ENCODE peak calls at places on chromosomes 6 and 20, in four cellular contexts. One of them, this sample, is unnamed.

GRCh38 chr20:25160457-25160856 is 35.1 kb upstream of the ENTPD6 start:
- DNase-seq in M059J: no peak
- DNase-seq in H4: no peak
- DNase-seq in stimulated activated CD8-positive, alpha-beta memory T cell treated with anti-CD3 and anti-CD28 coated beads, Interleukin-4, amount 100 ng/mL, for 24 hours: no peak
- DNase-seq in this sample: no peak

GRCh38 chr6:167350731-167351655 is 26.1 kb downstream of the TTLL2 start:
- DNase-seq in M059J: peak; percentile 18
- DNase-seq in stimulated activated CD8-positive, alpha-beta memory T cell treated with anti-CD3 and anti-CD28 coated beads, Interleukin-4, amount 100 ng/mL, for 24 hours: peak; percentile 79
- DNase-seq in H4: peak; percentile 39
- DNase-seq in this sample: peak; percentile 40

GRCh38 chr20:23631981-23632710 is 5.6 kb downstream of the CST3 start:
- DNase-seq in stimulated activated CD8-positive, alpha-beta memory T cell treated with anti-CD3 and anti-CD28 coated beads, Interleukin-4, amount 100 ng/mL, for 24 hours: no peak
- DNase-seq in H4: no peak
- DNase-seq in M059J: no peak
- DNase-seq in this sample: no peak

GRCh38 chr20:17298169-17298568 is 71.3 kb downstream of the PCSK2 start:
- DNase-seq in M059J: peak; percentile 47
- DNase-seq in H4: no peak
- DNase-seq in stimulated activated CD8-positive, alpha-beta memory T cell treated with anti-CD3 and anti-CD28 coated beads, Interleukin-4, amount 100 ng/mL, for 24 hours: no peak
- DNase-seq in this sample: no peak

GRCh38 chr6:45637611-45638257 is 260.0 kb upstream of the SUPT3H start:
- DNase-seq in stimulated activated CD8-positive, alpha-beta memory T cell treated with anti-CD3 and anti-CD28 coated beads, Interleukin-4, amount 100 ng/mL, for 24 hours: no peak
- DNase-seq in M059J: peak; percentile 52
- DNase-seq in H4: no peak
- DNase-seq in this sample: no peak

GRCh38 chr6:33840064-33840926 is 36.5 kb upstream of the MLN start:
- DNase-seq in H4: peak; percentile 97
- DNase-seq in stimulated activated CD8-positive, alpha-beta memory T cell treated with anti-CD3 and anti-CD28 coated beads, Interleukin-4, amount 100 ng/mL, for 24 hours: no peak
- DNase-seq in M059J: peak; percentile 100
- DNase-seq in this sample: peak; percentile 100

GRCh38 chr6:168228676-168229367 is 90.8 kb downstream of the DACT2 start:
- DNase-seq in H4: no peak
- DNase-seq in stimulated activated CD8-positive, alpha-beta memory T cell treated with anti-CD3 and anti-CD28 coated beads, Interleukin-4, amount 100 ng/mL, for 24 hours: no peak
- DNase-seq in M059J: no peak
- DNase-seq in this sample: no peak

GRCh38 chr6:38209291-38209865 is 389.9 kb downstream of the ZFAND3 start:
- DNase-seq in H4: no peak
- DNase-seq in stimulated activated CD8-positive, alpha-beta memory T cell treated with anti-CD3 and anti-CD28 coated beads, Interleukin-4, amount 100 ng/mL, for 24 hours: no peak
- DNase-seq in M059J: peak; percentile 28
- DNase-seq in this sample: no peak

GRCh38 chr20:33072362-33072761 is 7.1 kb upstream of the BPIFB4 start:
- DNase-seq in stimulated activated CD8-positive, alpha-beta memory T cell treated with anti-CD3 and anti-CD28 coated beads, Interleukin-4, amount 100 ng/mL, for 24 hours: no peak
- DNase-seq in M059J: no peak
- DNase-seq in H4: no peak
- DNase-seq in this sample: no peak

GRCh38 chr20:46914789-46915359 is 20.2 kb downstream of the EYA2 start:
- DNase-seq in stimulated activated CD8-positive, alpha-beta memory T cell treated with anti-CD3 and anti-CD28 coated beads, Interleukin-4, amount 100 ng/mL, for 24 hours: no peak
- DNase-seq in H4: no peak
- DNase-seq in M059J: no peak
- DNase-seq in this sample: no peak

GRCh38 chr20:35472209-35472608 is 16.8 kb downstream of the CEP250 start:
- DNase-seq in H4: no peak
- DNase-seq in M059J: no peak
- DNase-seq in stimulated activated CD8-positive, alpha-beta memory T cell treated with anti-CD3 and anti-CD28 coated beads, Interleukin-4, amount 100 ng/mL, for 24 hours: no peak
- DNase-seq in this sample: no peak

GRCh38 chr6:111552241-111552744 is 53.4 kb downstream of the TRAF3IP2 start:
- DNase-seq in stimulated activated CD8-positive, alpha-beta memory T cell treated with anti-CD3 and anti-CD28 coated beads, Interleukin-4, amount 100 ng/mL, for 24 hours: no peak
- DNase-seq in M059J: peak; percentile 98
- DNase-seq in H4: peak; percentile 92
- DNase-seq in this sample: peak; percentile 98

GRCh38 chr6:40194771-40195170 is 260.5 kb upstream of the MOCS1 start:
- DNase-seq in stimulated activated CD8-positive, alpha-beta memory T cell treated with anti-CD3 and anti-CD28 coated beads, Interleukin-4, amount 100 ng/mL, for 24 hours: no peak
- DNase-seq in H4: no peak
- DNase-seq in M059J: no peak
- DNase-seq in this sample: no peak

GRCh38 chr20:32539817-32540675 is 45.1 kb downstream of the NOL4L start:
- DNase-seq in stimulated activated CD8-positive, alpha-beta memory T cell treated with anti-CD3 and anti-CD28 coated beads, Interleukin-4, amount 100 ng/mL, for 24 hours: peak; percentile 56
- DNase-seq in M059J: no peak
- DNase-seq in H4: no peak
- DNase-seq in this sample: no peak

GRCh38 chr20:63499333-63499969 is 568 bp upstream of the EEF1A2 start:
- DNase-seq in H4: no peak
- DNase-seq in stimulated activated CD8-positive, alpha-beta memory T cell treated with anti-CD3 and anti-CD28 coated beads, Interleukin-4, amount 100 ng/mL, for 24 hours: no peak
- DNase-seq in M059J: no peak
- DNase-seq in this sample: no peak

GRCh38 chr6:123017313-123017712 is 21.3 kb downstream of the CLVS2 start:
- DNase-seq in M059J: no peak
- DNase-seq in H4: no peak
- DNase-seq in stimulated activated CD8-positive, alpha-beta memory T cell treated with anti-CD3 and anti-CD28 coated beads, Interleukin-4, amount 100 ng/mL, for 24 hours: no peak
- DNase-seq in this sample: no peak

GRCh38 chr6:8556370-8557018 is 121.1 kb upstream of the SLC35B3 start:
- DNase-seq in M059J: peak; percentile 78
- DNase-seq in stimulated activated CD8-positive, alpha-beta memory T cell treated with anti-CD3 and anti-CD28 coated beads, Interleukin-4, amount 100 ng/mL, for 24 hours: no peak
- DNase-seq in H4: peak; percentile 84
- DNase-seq in this sample: peak; percentile 9

GRCh38 chr20:38161412-38161774 is 3.7 kb downstream of the TGM2 start:
- DNase-seq in M059J: no peak
- DNase-seq in H4: no peak
- DNase-seq in stimulated activated CD8-positive, alpha-beta memory T cell treated with anti-CD3 and anti-CD28 coated beads, Interleukin-4, amount 100 ng/mL, for 24 hours: no peak
- DNase-seq in this sample: no peak

GRCh38 chr6:147158881-147159280 is 45.3 kb upstream of the STXBP5 start:
- DNase-seq in M059J: no peak
- DNase-seq in H4: no peak
- DNase-seq in stimulated activated CD8-positive, alpha-beta memory T cell treated with anti-CD3 and anti-CD28 coated beads, Interleukin-4, amount 100 ng/mL, for 24 hours: no peak
- DNase-seq in this sample: no peak

GRCh38 chr20:38168791-38169589 is 3.9 kb upstream of the TGM2 start:
- DNase-seq in M059J: peak; percentile 76
- DNase-seq in H4: no peak
- DNase-seq in stimulated activated CD8-positive, alpha-beta memory T cell treated with anti-CD3 and anti-CD28 coated beads, Interleukin-4, amount 100 ng/mL, for 24 hours: no peak
- DNase-seq in this sample: peak; percentile 89

GRCh38 chr6:152701081-152701862 is 3.6 kb downstream of the MYCT1 start:
- DNase-seq in stimulated activated CD8-positive, alpha-beta memory T cell treated with anti-CD3 and anti-CD28 coated beads, Interleukin-4, amount 100 ng/mL, for 24 hours: no peak
- DNase-seq in H4: no peak
- DNase-seq in M059J: peak; percentile 38
- DNase-seq in this sample: peak; percentile 38

GRCh38 chr6:53315086-53315724 is 33.5 kb downstream of the ELOVL5 start:
- DNase-seq in M059J: no peak
- DNase-seq in stimulated activated CD8-positive, alpha-beta memory T cell treated with anti-CD3 and anti-CD28 coated beads, Interleukin-4, amount 100 ng/mL, for 24 hours: no peak
- DNase-seq in H4: no peak
- DNase-seq in this sample: no peak

GRCh38 chr6:158377866-158378265 is 65.6 kb downstream of the TULP4 start:
- DNase-seq in H4: no peak
- DNase-seq in M059J: peak; percentile 31
- DNase-seq in stimulated activated CD8-positive, alpha-beta memory T cell treated with anti-CD3 and anti-CD28 coated beads, Interleukin-4, amount 100 ng/mL, for 24 hours: no peak
- DNase-seq in this sample: no peak

GRCh38 chr6:11609324-11610071 is 71.9 kb downstream of the TMEM170B start:
- DNase-seq in M059J: peak; percentile 100
- DNase-seq in H4: peak; percentile 93
- DNase-seq in stimulated activated CD8-positive, alpha-beta memory T cell treated with anti-CD3 and anti-CD28 coated beads, Interleukin-4, amount 100 ng/mL, for 24 hours: no peak
- DNase-seq in this sample: peak; percentile 75

GRCh38 chr6:43644940-43645612 is at the start of gene RSPH9:
- DNase-seq in H4: no peak
- DNase-seq in stimulated activated CD8-positive, alpha-beta memory T cell treated with anti-CD3 and anti-CD28 coated beads, Interleukin-4, amount 100 ng/mL, for 24 hours: peak; percentile 49
- DNase-seq in M059J: peak; percentile 70
- DNase-seq in this sample: peak; percentile 81

GRCh38 chr6:106039836-106040592 is 46.1 kb upstream of the PRDM1 start:
- DNase-seq in M059J: peak; percentile 51
- DNase-seq in stimulated activated CD8-positive, alpha-beta memory T cell treated with anti-CD3 and anti-CD28 coated beads, Interleukin-4, amount 100 ng/mL, for 24 hours: no peak
- DNase-seq in H4: no peak
- DNase-seq in this sample: no peak

GRCh38 chr6:40755046-40755681 is 168.0 kb upstream of the LRFN2 start:
- DNase-seq in M059J: peak; percentile 78
- DNase-seq in stimulated activated CD8-positive, alpha-beta memory T cell treated with anti-CD3 and anti-CD28 coated beads, Interleukin-4, amount 100 ng/mL, for 24 hours: no peak
- DNase-seq in H4: no peak
- DNase-seq in this sample: peak; percentile 54

GRCh38 chr6:154738561-154738961 is 5.3 kb downstream of the SCAF8 start:
- DNase-seq in H4: no peak
- DNase-seq in M059J: no peak
- DNase-seq in stimulated activated CD8-positive, alpha-beta memory T cell treated with anti-CD3 and anti-CD28 coated beads, Interleukin-4, amount 100 ng/mL, for 24 hours: no peak
- DNase-seq in this sample: no peak

This sample was measured in RPMI7951.